ENCODE peak calls at places on chromosomes 2 and 18, in eight cellular contexts. I is lower lobe of right lung, C is astrocyte, W is left lung, L is mammary epithelial cell, J is mesendoderm, A is fibroblast of lung, K is left ventricle myocardium inferior. M is an unnamed sample. For H3K4me1, the result is how much of the 10 kb centered on the place peaks cover.

GRCh38 chr18:31901063-31901462 is 41.9 kb downstream of the TRAPPC8 start:
- DNase-seq in I (no peak), C (no peak), W (no peak), L (no peak), J (no peak), A (no peak), K (no peak), M (no peak)

GRCh38 chr2:141109633-141110032 is 1021.2 kb downstream of the LRP1B start:
- DNase-seq in I (no peak), C (no peak), W (no peak), L (no peak), J (peak), A (no peak), K (no peak), M (no peak)

GRCh38 chr2:154616659-154617058 is 81.8 kb upstream of the KCNJ3 start:
- DNase-seq in I (no peak), C (no peak), W (no peak), L (no peak), J (no peak), A (no peak), K (no peak), M (no peak)

GRCh38 chr18:24420551-24420950 is 5.9 kb upstream of the IMPACT start:
- DNase-seq in I (no peak), C (no peak), W (no peak), L (no peak), J (no peak), A (no peak), K (no peak), M (no peak)

GRCh38 chr2:180319586-180320405 is 312.7 kb upstream of the CWC22 start:
- DNase-seq in I (no peak), C (no peak), W (no peak), L (no peak), J (no peak), A (no peak), K (no peak), M (no peak)

GRCh38 chr2:204977914-204978313 is 432.6 kb downstream of the PARD3B start:
- DNase-seq in I (no peak), C (no peak), W (no peak), L (no peak), J (peak), A (no peak), K (no peak), M (no peak)

GRCh38 chr2:38178556-38179419 is 102.8 kb upstream of the CYP1B1 start:
- DNase-seq in I (no peak), C (peak), W (no peak), L (peak), J (peak), A (peak), K (no peak), M (no peak)

GRCh38 chr2:188978291-188979081 is 4.3 kb downstream of the COL3A1 start:
- DNase-seq in I (no peak), C (peak), W (no peak), L (peak), J (peak), A (peak), K (no peak), M (no peak)

GRCh38 chr18:49137585-49137984 is 186.8 kb upstream of the SMAD7 start:
- DNase-seq in I (no peak), C (no peak), W (no peak), L (no peak), J (no peak), A (no peak), K (no peak), M (no peak)
- H3K4me1 ChIP-seq in I (under half), C (under half), W (under half), L (under half), J (under half), A (under half), K (under half), M (under half)

DNA sequence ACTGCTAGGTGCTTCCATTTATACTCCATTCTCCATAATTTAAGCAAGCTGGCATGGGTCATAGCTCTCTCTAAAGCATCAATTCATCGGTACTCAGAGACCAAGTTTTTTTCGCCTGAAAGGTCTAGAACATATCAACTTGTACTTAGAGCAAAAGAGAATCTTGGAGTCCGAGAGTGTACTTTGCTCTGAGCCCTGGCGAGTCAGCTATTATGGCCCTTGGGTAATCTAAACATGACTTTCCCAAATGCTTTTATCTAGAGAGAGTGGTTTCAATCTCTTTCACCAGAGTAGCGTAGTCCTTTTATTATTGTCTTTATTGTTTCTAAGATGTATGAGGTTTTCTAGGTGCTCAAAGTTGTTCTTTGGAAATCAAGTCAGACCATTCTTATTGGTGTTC is 34.4 kb downstream of the MAIP1 start:
- DNase-seq in I (no peak), C (no peak), W (no peak), L (no peak), J (no peak), A (no peak), K (no peak), M (no peak)
- H3K4me1 ChIP-seq in I (under half), C (under half), W (under half), L (under half), J (under half), A (under half), K (under half), M (under half)

GRCh38 chr2:197159681-197160211 is 150.8 kb downstream of the ANKRD44 start:
- DNase-seq in I (no peak), C (peak), W (no peak), L (no peak), J (no peak), A (peak), K (no peak), M (no peak)
- H3K4me1 ChIP-seq in I (under half), C (under half), W (under half), L (under half), J (under half), A (under half), K (under half), M (under half)

GRCh38 chr2:47867205-47867604 is 39.1 kb downstream of the FBXO11 start:
- DNase-seq in I (no peak), C (peak), W (no peak), L (peak), J (no peak), A (peak), K (no peak), M (peak)

GRCh38 chr2:47870668-47871540 is 35.4 kb downstream of the FBXO11 start:
- DNase-seq in I (no peak), C (no peak), W (no peak), L (no peak), J (no peak), A (no peak), K (no peak), M (no peak)

GRCh38 chr2:47868611-47869352 is 37.5 kb downstream of the FBXO11 start:
- DNase-seq in I (no peak), C (no peak), W (no peak), L (no peak), J (no peak), A (no peak), K (no peak), M (no peak)

GRCh38 chr2:47872941-47873340 is 33.4 kb downstream of the FBXO11 start:
- DNase-seq in I (no peak), C (no peak), W (no peak), L (no peak), J (no peak), A (no peak), K (no peak), M (no peak)

GRCh38 chr2:47869859-47870258 is 36.4 kb downstream of the FBXO11 start:
- DNase-seq in I (no peak), C (peak), W (no peak), L (no peak), J (peak), A (no peak), K (no peak), M (no peak)
- H3K4me1 ChIP-seq in I (half or more), C (under half), W (under half), L (under half), J (under half), A (under half), K (half or more), M (under half)